ENCODE peak calls at places on chromosome 2, in eight cellular contexts. K is choroid plexus epithelial cell, I is AG04450, U is upper lobe of right lung, F is cardiac muscle cell, W is A549, P is heart right ventricle, C is PC-3. T is an unnamed sample.

GRCh38 chr2:188976545-188977268 is 2.5 kb downstream of the COL3A1 start:
- DNase-seq in K (peak; percentile 87), I (no peak), U (no peak), F (no peak), W (no peak), P (no peak), C (peak; percentile 76), T (no peak)

GRCh38 chr2:110157153-110157793 is 41.7 kb upstream of the MALL start:
- DNase-seq in K (peak; percentile 85), I (peak; percentile 23), U (no peak), F (peak; percentile 48), W (peak; percentile 42), P (no peak), C (peak; percentile 82), T (peak; percentile 10)

GRCh38 chr2:27353762-27354596 is 2.6 kb downstream of the GTF3C2 start:
- DNase-seq in K (peak; percentile 23), I (no peak), U (no peak), F (no peak), W (no peak), P (no peak), C (peak; percentile 35), T (no peak)

GRCh38 chr2:21602789-21603188 is 479.0 kb downstream of the TDRD15 start:
- DNase-seq in K (no peak), I (no peak), U (no peak), F (no peak), W (no peak), P (no peak), C (no peak), T (no peak)

GRCh38 chr2:145689277-145689676 is 1169.4 kb upstream of the ZEB2 start:
- DNase-seq in K (no peak), I (no peak), U (no peak), F (no peak), W (no peak), P (no peak), C (no peak), T (no peak)

GRCh38 chr2:127411609-127412370 is 6.4 kb upstream of the PROC start:
- DNase-seq in K (no peak), I (no peak), U (no peak), F (no peak), W (no peak), P (no peak), C (no peak), T (no peak)

GRCh38 chr2:17878222-17879136 is at the start of gene KCNS3:
- DNase-seq in K (peak; percentile 19), I (no peak), U (peak; percentile 82), F (peak; percentile 79), W (peak; percentile 64), P (peak; percentile 57), C (peak; percentile 52), T (peak; percentile 65)

GRCh38 chr2:146591907-146592306 is 1252.9 kb upstream of the ACVR2A start:
- DNase-seq in K (no peak), I (no peak), U (no peak), F (no peak), W (no peak), P (no peak), C (no peak), T (no peak)

GRCh38 chr2:8573234-8573941 is 108.5 kb upstream of the ID2 start:
- DNase-seq in K (no peak), I (no peak), U (peak; percentile 46), F (no peak), W (no peak), P (no peak), C (no peak), T (no peak)

GRCh38 chr2:176096243-176096985 is 3.2 kb upstream of the HOXD12 start:
- DNase-seq in K (no peak), I (no peak), U (no peak), F (no peak), W (no peak), P (no peak), C (peak; percentile 44), T (no peak)

GRCh38 chr2:188324067-188324466 is 32.4 kb downstream of the GULP1 start:
- DNase-seq in K (no peak), I (no peak), U (no peak), F (no peak), W (no peak), P (no peak), C (peak; percentile 25), T (no peak)

GRCh38 chr2:118442949-118443348 is 354.7 kb downstream of the INSIG2 start:
- DNase-seq in K (no peak), I (no peak), U (no peak), F (no peak), W (no peak), P (no peak), C (no peak), T (no peak)

GRCh38 chr2:127102464-127103242 is 4.3 kb downstream of the BIN1 start:
- DNase-seq in K (no peak), I (no peak), U (no peak), F (no peak), W (no peak), P (no peak), C (no peak), T (no peak)

GRCh38 chr2:218341381-218341780 is 15.3 kb upstream of the CATIP start:
- DNase-seq in K (no peak), I (no peak), U (no peak), F (no peak), W (no peak), P (no peak), C (no peak), T (no peak)

GRCh38 chr2:60819936-60820335 is 61.4 kb upstream of the REL start:
- DNase-seq in K (no peak), I (no peak), U (no peak), F (no peak), W (no peak), P (no peak), C (no peak), T (no peak)

GRCh38 chr2:97740590-97741182 is 27.3 kb downstream of the ZAP70 start:
- DNase-seq in K (peak; percentile 47), I (no peak), U (peak; percentile 72), F (peak; percentile 63), W (peak; percentile 80), P (peak; percentile 45), C (peak; percentile 49), T (peak; percentile 71)

GRCh38 chr2:15687720-15688119 is 96.1 kb downstream of the DDX1 start:
- DNase-seq in K (no peak), I (no peak), U (no peak), F (no peak), W (no peak), P (no peak), C (no peak), T (no peak)

GRCh38 chr2:12091201-12091806 is 344.9 kb downstream of the LPIN1 start:
- DNase-seq in K (no peak), I (no peak), U (no peak), F (no peak), W (no peak), P (no peak), C (peak; percentile 88), T (no peak)

GRCh38 chr2:52072949-52073348 is 1041.0 kb upstream of the NRXN1 start:
- DNase-seq in K (no peak), I (no peak), U (no peak), F (no peak), W (no peak), P (no peak), C (peak; percentile 14), T (no peak)

GRCh38 chr2:33583194-33583938 is 15.7 kb downstream of the FAM98A start:
- DNase-seq in K (peak; percentile 65), I (no peak), U (no peak), F (peak; percentile 50), W (no peak), P (no peak), C (peak; percentile 60), T (peak; percentile 25)

GRCh38 chr2:143205106-143205764 is 76.0 kb downstream of the ARHGAP15 start:
- DNase-seq in K (peak; percentile 39), I (no peak), U (no peak), F (no peak), W (no peak), P (no peak), C (peak; percentile 39), T (no peak)

GRCh38 chr2:134462275-134462674 is 208.4 kb downstream of the MGAT5 start:
- DNase-seq in K (no peak), I (no peak), U (no peak), F (no peak), W (no peak), P (no peak), C (no peak), T (no peak)

DNA sequence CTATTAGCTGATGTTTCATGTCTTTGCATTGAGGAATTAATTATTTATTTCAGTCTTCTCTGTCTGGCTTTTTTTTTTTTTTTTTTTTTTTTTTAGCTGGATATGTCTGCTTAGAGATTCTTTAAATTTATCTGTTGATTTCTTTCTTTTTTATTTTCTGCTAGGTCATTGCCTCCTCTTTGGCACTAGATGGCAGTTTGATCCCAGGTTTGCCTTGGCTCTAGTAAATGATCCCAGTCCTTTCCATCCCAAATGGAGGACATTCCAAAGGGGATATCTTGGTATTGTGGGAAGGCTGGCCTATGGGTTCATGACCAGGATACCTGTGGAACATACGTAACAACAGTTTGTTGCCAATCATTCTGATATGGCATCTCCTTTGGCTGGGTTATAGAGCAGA is 339.5 kb upstream of the GCFC2 start:
- DNase-seq in K (no peak), I (no peak), U (no peak), F (no peak), W (no peak), P (no peak), C (no peak), T (no peak)
- TF ChIP-seq CTCF in K (no peak), I (no peak), U (no peak), F (no peak), W (no peak), P (no peak), C (no peak), T (no peak)

GRCh38 chr2:62705859-62706720 is 577 bp downstream of the EHBP1 start:
- DNase-seq in K (peak; percentile 30), I (no peak), U (peak; percentile 85), F (peak; percentile 58), W (peak; percentile 73), P (peak; percentile 57), C (peak; percentile 43), T (peak; percentile 10)
- TF ChIP-seq CTCF in K (peak; percentile 24), I (no peak), U (peak; percentile 43), F (peak; percentile 26), W (peak; percentile 39), P (peak; percentile 59), C (peak; percentile 38), T (peak; percentile 21)

GRCh38 chr2:38523728-38524437 is 78.8 kb downstream of the HNRNPLL start:
- DNase-seq in K (no peak), I (no peak), U (no peak), F (no peak), W (peak; percentile 48), P (no peak), C (no peak), T (no peak)
- TF ChIP-seq CTCF in K (peak; percentile 40), I (peak; percentile 26), U (no peak), F (peak; percentile 47), W (peak; percentile 42), P (peak; percentile 15), C (peak; percentile 43), T (peak; percentile 19)

DNA sequence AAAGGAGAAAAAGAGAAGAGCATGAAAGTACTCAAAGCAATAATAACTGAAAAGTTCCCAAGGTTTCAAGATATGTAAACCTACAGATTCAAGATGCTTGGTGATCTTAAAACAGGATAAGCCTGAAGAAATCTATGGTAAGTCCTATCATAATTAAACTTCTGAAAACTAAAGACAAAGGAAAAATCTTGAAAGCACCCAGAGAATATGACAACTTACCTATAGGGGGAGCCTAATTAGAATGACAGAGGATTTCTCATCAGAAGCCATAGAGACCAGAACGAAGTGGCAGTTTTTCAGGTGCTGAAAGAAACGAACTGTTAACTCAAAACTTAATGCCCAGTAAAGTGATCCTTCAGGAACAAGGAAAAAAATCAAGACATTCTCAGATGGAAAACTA is 59.7 kb downstream of the XDH start:
- DNase-seq in K (peak; percentile 50), I (no peak), U (no peak), F (no peak), W (peak; percentile 39), P (no peak), C (peak; percentile 46), T (no peak)
- TF ChIP-seq CTCF in K (peak; percentile 60), I (peak; percentile 52), U (peak; percentile 4), F (peak; percentile 56), W (peak; percentile 54), P (no peak), C (peak; percentile 64), T (peak; percentile 23)

T was measured in nephron progenitor cell.